ENCODE peak calls at places on chromosome 1, in ten cellular contexts. L is upper lobe of right lung, C is endodermal cell, G is cardiac muscle cell, S is H1, X is uterus, F is tibial artery, A is psoas muscle, B is hepatocyte, E is body of pancreas. O is an unnamed sample. For H3K4me1, the result is how much of the 10 kb centered on the place peaks cover.

GRCh38 chr1:227940791-227941241 is 6.9 kb downstream of the WNT9A start:
- DNase-seq in C (peak), S (no peak), L (peak), F (peak), G (no peak), X (no peak), E (no peak), A (no peak), B (no peak), O (peak)

GRCh38 chr1:230708631-230709580 is 5.0 kb downstream of the AGT start:
- DNase-seq in C (no peak), A (peak), S (no peak), E (no peak), G (no peak), F (no peak), X (no peak), B (peak), L (no peak), O (no peak)

GRCh38 chr1:19074361-19074901 is 118.0 kb upstream of the IFFO2 start:
- DNase-seq in L (no peak), S (no peak), E (no peak), C (no peak), G (no peak), F (no peak), A (no peak), B (no peak), X (no peak), O (peak)

GRCh38 chr1:248906741-248907661 is 966 bp downstream of the PGBD2 start:
- DNase-seq in E (peak), G (no peak), F (no peak), L (no peak), S (no peak), C (peak), B (peak), X (peak), A (no peak), O (no peak)

GRCh38 chr1:84164156-84164555 is 20.1 kb downstream of the PRKACB start:
- DNase-seq in A (no peak), L (no peak), F (no peak), B (no peak), G (no peak), S (no peak), X (no peak), E (no peak), C (no peak), O (no peak)

GRCh38 chr1:3350441-3351261 is 103.8 kb upstream of the ARHGEF16 start:
- DNase-seq in C (no peak), X (peak), E (no peak), L (no peak), F (peak), G (peak), B (no peak), S (no peak), A (peak), O (no peak)

GRCh38 chr1:29542476-29543015 is 306.2 kb downstream of the PTPRU start:
- DNase-seq in B (no peak), C (peak), S (no peak), E (no peak), F (peak), G (no peak), A (no peak), X (no peak), L (no peak), O (no peak)

GRCh38 chr1:206895837-206896242 is 1.4 kb upstream of the IL24 start:
- DNase-seq in C (no peak), E (peak), G (no peak), B (no peak), A (no peak), S (no peak), L (no peak), X (no peak), F (no peak), O (no peak)

GRCh38 chr1:25644962-25645361 is 28.4 kb downstream of the MAN1C1 start:
- DNase-seq in F (no peak), L (no peak), G (no peak), E (no peak), B (no peak), C (peak), X (no peak), S (peak), A (no peak), O (no peak)

GRCh38 chr1:150925080-150925479 is 1.1 kb upstream of the SETDB1 start:
- DNase-seq in G (no peak), B (no peak), E (no peak), A (no peak), C (no peak), S (no peak), L (no peak), X (no peak), F (no peak), O (peak)

GRCh38 chr1:3188150-3188971 is 119.4 kb downstream of the PRDM16 start:
- DNase-seq in X (no peak), B (peak), L (peak), E (peak), G (no peak), C (no peak), A (no peak), S (no peak), F (peak), O (peak)

GRCh38 chr1:162197041-162197511 is 127.6 kb downstream of the NOS1AP start:
- DNase-seq in X (no peak), B (no peak), C (no peak), F (no peak), A (no peak), G (no peak), E (no peak), S (no peak), L (no peak), O (no peak)

GRCh38 chr1:161379071-161379470 is 11.4 kb upstream of the CFAP126 start:
- DNase-seq in C (peak), S (no peak), B (no peak), L (no peak), G (no peak), F (no peak), A (no peak), E (no peak), X (no peak), O (no peak)

GRCh38 chr1:201652180-201652579 is 113.3 kb downstream of the NAV1 start:
- DNase-seq in C (no peak), G (no peak), X (no peak), A (no peak), B (no peak), E (no peak), F (no peak), S (no peak), L (no peak), O (no peak)
- H3K4me1 ChIP-seq in C (under half), G (under half), X (under half), A (under half), B (under half), E (under half), F (under half), S (under half), L (under half), O (under half)

DNA sequence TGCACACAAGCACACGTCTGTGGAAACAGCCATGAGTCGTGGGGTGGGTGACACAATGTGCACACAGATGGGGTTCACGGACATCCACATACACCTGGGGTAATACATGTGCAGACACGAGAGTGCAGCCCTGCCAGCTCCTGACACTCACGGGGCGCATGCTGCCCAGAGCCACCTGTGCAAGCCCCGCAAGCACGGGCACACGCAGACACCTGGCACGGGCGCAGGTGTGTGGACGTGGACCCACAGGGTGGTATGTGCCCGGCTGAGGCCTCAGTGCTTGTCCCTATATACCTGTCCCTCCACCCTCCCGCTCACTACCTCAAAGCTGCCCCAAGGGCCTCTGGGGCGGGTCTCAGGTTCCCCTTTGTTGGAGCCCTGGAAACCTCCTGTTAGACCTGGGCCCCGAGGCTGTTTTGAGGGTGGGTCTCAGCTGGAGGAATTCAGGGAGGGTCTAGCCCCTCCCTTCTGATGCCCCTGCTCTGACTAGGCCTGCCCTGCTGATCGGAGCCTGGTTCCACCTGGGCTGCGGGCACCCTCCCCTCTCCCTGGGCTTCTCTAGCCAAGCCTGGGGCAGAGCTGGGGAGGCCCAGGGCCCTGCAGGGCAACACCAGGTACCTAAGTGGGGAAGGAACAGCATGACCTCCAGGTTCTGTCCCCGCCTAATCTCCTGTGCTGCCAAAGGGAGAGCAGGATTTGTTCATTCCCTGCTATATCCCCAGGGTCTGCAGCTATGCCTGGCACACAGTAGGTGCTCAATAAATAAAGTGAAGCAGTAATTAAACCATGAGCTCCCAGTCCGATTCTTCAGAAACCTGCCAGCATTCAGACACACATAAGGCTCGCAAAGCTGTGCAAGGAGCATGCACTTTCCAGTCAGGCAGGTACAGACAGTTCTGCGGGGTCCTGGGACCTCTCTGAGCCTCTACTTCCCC is 49.1 kb downstream of the DMRTB1 start:
- DNase-seq in E (no peak), C (no peak), X (no peak), L (no peak), B (no peak), S (no peak), A (no peak), F (no peak), G (no peak), O (no peak)
- TF ChIP-seq CTCF in E (no peak), C (no peak), X (no peak), L (no peak), B (no peak), S (no peak), A (no peak), F (no peak), G (no peak), O (no peak)

GRCh38 chr1:236023926-236024565 is 40.8 kb downstream of the NID1 start:
- DNase-seq in X (peak), L (no peak), S (no peak), C (no peak), E (no peak), B (no peak), G (no peak), A (no peak), F (no peak), O (no peak)

GRCh38 chr1:236021424-236022135 is 43.3 kb downstream of the NID1 start:
- DNase-seq in S (no peak), G (peak), X (peak), C (no peak), B (no peak), A (no peak), L (no peak), E (peak), F (no peak), O (no peak)

GRCh38 chr1:236018885-236019453 is 45.9 kb downstream of the NID1 start:
- DNase-seq in C (no peak), F (peak), A (peak), X (peak), G (no peak), E (peak), B (peak), S (no peak), L (no peak), O (no peak)

GRCh38 chr1:236016782-236017400 is 48.0 kb downstream of the NID1 start:
- DNase-seq in C (no peak), B (peak), G (no peak), F (peak), A (no peak), E (no peak), X (peak), L (no peak), S (no peak), O (no peak)

DNA sequence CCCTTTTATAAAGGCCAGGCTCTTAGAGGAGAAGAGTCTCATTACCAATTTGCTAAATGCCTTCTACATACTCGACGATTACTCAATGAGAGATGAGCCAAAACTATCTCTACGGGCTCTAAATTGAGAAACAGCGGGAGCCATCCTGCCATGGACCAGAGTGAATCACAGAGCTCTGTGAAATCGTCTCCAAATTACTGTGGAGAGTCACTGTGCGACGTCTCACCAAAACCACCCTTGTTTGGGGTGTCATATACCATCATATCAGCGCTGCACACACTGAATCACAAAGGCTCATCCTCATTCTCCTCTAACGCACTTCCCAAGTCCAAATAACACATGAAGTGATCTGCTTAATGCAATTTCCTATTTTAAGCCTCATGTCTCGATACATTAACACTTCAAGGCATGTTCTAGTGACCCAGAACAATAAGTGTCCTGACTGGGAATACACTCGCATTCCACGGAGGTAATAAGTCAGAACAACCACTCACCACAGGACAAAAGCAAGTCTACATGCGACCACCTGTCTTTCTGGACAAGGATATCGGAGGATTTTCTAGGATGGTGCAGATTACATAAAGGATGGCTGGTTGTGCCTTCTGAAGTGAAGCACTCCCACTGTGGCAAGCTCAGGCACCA is 44.4 kb downstream of the NID1 start:
- DNase-seq in X (peak), C (no peak), E (peak), S (no peak), L (no peak), G (no peak), F (no peak), A (no peak), B (no peak), O (no peak)
- H3K4me1 ChIP-seq in X (under half), C (under half), E (under half), S (under half), L (under half), G (under half), F (under half), A (under half), B (under half), O (under half)

DNA sequence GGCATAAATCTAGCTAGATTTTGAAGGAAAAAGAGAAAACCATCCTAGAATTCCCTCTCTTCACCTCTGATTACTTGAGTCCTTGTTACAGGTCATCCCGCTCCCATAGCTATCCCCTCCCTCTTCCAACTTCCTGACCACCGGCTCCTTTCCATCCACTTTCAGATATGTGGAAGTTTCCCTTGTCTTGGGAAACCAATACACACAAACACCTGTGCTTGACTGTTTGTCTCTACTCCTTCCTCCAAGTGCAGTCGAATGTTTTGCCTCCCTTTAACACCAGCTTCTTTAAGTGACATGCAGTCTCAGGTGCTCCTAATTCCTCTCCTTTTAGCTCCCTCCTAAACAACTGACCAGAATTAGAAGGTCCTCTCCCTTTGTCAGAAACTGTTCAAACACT is 70.0 kb downstream of the PTGER3 start:
- DNase-seq in G (no peak), A (no peak), L (no peak), S (no peak), X (no peak), E (peak), F (no peak), C (no peak), B (no peak), O (no peak)
- TF ChIP-seq CTCF in G (no peak), A (no peak), L (no peak), S (no peak), X (no peak), E (no peak), F (no peak), C (no peak), B (no peak), O (no peak)

GRCh38 chr1:200217703-200218102 is 190.2 kb downstream of the NR5A2 start:
- DNase-seq in X (no peak), A (no peak), F (no peak), S (no peak), G (no peak), B (no peak), C (no peak), E (no peak), L (no peak), O (no peak)
- H3K4me1 ChIP-seq in X (under half), A (under half), F (under half), S (under half), G (under half), B (under half), C (under half), E (under half), L (under half), O (under half)

GRCh38 chr1:175220853-175221547 is 28.4 kb upstream of the KIAA0040 start:
- DNase-seq in A (no peak), B (peak), C (no peak), L (no peak), X (no peak), F (no peak), S (peak), E (no peak), G (no peak), O (no peak)

GRCh38 chr1:175222296-175222938 is 29.8 kb upstream of the KIAA0040 start:
- DNase-seq in C (no peak), A (no peak), G (no peak), E (no peak), B (no peak), S (no peak), X (no peak), L (no peak), F (no peak), O (no peak)

GRCh38 chr1:175218786-175219447 is 26.3 kb upstream of the KIAA0040 start:
- DNase-seq in S (no peak), X (no peak), G (no peak), F (no peak), A (no peak), B (peak), E (no peak), L (no peak), C (no peak), O (no peak)

GRCh38 chr1:175219774-175220173 is 27.2 kb upstream of the KIAA0040 start:
- DNase-seq in B (no peak), L (no peak), E (no peak), A (no peak), X (no peak), F (no peak), G (no peak), S (no peak), C (no peak), O (no peak)

GRCh38 chr1:175221548-175222175 is 29.1 kb upstream of the KIAA0040 start:
- DNase-seq in X (peak), S (peak), F (no peak), A (no peak), G (peak), E (peak), L (peak), B (peak), C (peak), O (peak)
- TF ChIP-seq CTCF in X (peak), S (peak), F (peak), A (peak), G (no peak), E (no peak), L (peak), B (peak), C (peak), O (peak)

DNA sequence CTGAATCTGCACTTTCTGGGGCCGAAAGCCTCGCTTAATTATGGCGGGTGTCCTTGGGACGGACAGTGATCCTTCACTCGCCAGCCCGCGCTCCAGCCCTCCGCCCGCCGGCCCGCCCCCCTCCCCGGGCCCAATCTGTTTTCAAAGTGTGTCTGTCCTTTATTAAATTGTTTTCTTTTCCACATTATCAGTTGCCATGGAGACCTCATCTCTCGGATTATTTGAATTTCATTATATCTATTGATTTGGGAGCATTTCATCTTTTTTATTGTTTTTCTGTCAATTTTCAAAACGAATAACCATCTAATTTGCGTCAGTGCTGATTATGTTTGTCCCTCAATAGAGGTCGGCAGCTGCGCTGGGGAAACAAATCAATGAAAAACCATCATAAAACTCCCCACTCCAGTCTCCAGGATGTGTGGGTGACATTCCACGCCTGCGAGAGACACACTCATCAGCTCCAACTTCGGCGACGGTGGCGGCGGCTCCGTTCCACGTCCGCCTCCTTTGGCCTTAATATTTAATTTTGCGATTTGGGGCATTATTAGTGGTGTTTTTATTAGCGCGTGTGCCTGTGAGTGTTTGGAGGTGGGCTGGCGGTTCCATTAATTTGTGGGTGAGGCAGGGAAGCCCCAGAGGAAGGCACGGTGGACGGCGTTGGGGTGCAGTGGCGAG is 123.9 kb downstream of the CASZ1 start:
- DNase-seq in F (no peak), G (no peak), S (no peak), B (no peak), C (no peak), X (no peak), E (no peak), A (no peak), L (no peak), O (no peak)
- H3K4me1 ChIP-seq in F (half or more), G (under half), S (under half), B (half or more), C (under half), X (under half), E (half or more), A (under half), L (half or more), O (half or more)

GRCh38 chr1:63000508-63000907 is 216.6 kb downstream of the ATG4C start:
- DNase-seq in G (no peak), A (no peak), X (no peak), F (no peak), S (no peak), L (no peak), B (no peak), E (no peak), C (peak), O (no peak)

GRCh38 chr1:62993844-62994243 is 209.9 kb downstream of the ATG4C start:
- DNase-seq in G (no peak), L (no peak), X (no peak), C (no peak), B (no peak), E (no peak), A (no peak), S (no peak), F (no peak), O (no peak)

GRCh38 chr1:62997849-62998248 is 213.9 kb downstream of the ATG4C start:
- DNase-seq in C (no peak), A (no peak), E (no peak), L (no peak), F (no peak), S (no peak), B (no peak), X (no peak), G (no peak), O (no peak)

GRCh38 chr1:62991152-62991551 is 207.2 kb downstream of the ATG4C start:
- DNase-seq in G (no peak), B (no peak), S (no peak), E (no peak), L (no peak), C (peak), A (no peak), F (no peak), X (no peak), O (no peak)

GRCh38 chr1:62995173-62995572 is 211.2 kb downstream of the ATG4C start:
- DNase-seq in E (no peak), S (no peak), C (no peak), F (no peak), A (no peak), G (no peak), X (no peak), L (no peak), B (no peak), O (no peak)
- TF ChIP-seq CTCF in E (no peak), S (no peak), C (no peak), F (no peak), A (no peak), G (no peak), X (no peak), L (no peak), B (no peak), O (no peak)

DNA sequence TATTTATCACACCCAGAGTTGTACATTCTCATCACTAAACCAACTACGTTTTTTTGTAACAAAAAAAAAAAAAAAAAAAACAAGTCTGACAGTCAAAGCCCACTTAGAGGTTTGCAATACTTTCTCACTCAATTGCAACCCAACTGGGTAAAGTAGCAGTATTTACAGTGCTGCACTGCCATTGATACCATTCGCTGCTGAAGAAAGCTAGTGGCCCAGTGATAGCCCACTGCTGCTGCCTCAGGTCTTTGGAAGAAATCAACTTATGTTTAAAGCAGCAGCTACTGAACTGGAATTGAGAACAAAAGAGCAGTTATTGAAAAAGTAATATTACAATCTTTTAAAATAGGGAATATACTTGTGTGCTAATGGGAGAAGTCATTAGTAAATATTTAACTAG is 2.7 kb downstream of the HNRNPU start:
- DNase-seq in A (no peak), B (peak), F (no peak), C (no peak), E (no peak), G (no peak), L (no peak), S (no peak), X (no peak), O (no peak)
- H3K4me1 ChIP-seq in A (half or more), B (under half), F (half or more), C (under half), E (half or more), G (under half), L (under half), S (under half), X (under half), O (half or more)